ENCODE peak calls at places on chromosomes 5 and 9, in four cellular contexts. R is CD8-positive, alpha-beta T cell; Z is endodermal cell; I is body of pancreas. N is an unnamed sample.

GRCh38 chr5:78597858-78598415 is 50.6 kb downstream of the LHFPL2 start:
- DNase-seq in R (no peak), Z (no peak), I (no peak), N (no peak)

GRCh38 chr9:104494808-104495207 is 9.3 kb upstream of the OR13F1 start:
- DNase-seq in R (no peak), Z (no peak), I (no peak), N (no peak)

GRCh38 chr9:113620377-113621161 is 157.0 kb downstream of the RGS3 start:
- DNase-seq in R (no peak), Z (peak; percentile 89), I (peak; percentile 92), N (no peak)

GRCh38 chr9:78038620-78039300 is 7.1 kb upstream of the GNAQ start:
- DNase-seq in R (no peak), Z (no peak), I (no peak), N (no peak)

GRCh38 chr5:171306785-171307591 is 2.1 kb upstream of the TLX3 start:
- DNase-seq in R (no peak), Z (peak; percentile 76), I (no peak), N (no peak)

GRCh38 chr5:150429410-150429873 is 16.7 kb upstream of the CD74 start:
- DNase-seq in R (no peak), Z (no peak), I (no peak), N (no peak)

GRCh38 chr9:26789959-26790358 is 102.6 kb downstream of the CAAP1 start:
- DNase-seq in R (no peak), Z (no peak), I (no peak), N (no peak)

GRCh38 chr5:38843665-38844064 is 2.1 kb upstream of the OSMR start:
- DNase-seq in R (no peak), Z (no peak), I (no peak), N (no peak)

GRCh38 chr9:112037281-112038016 is 137.6 kb downstream of the SUSD1 start:
- DNase-seq in R (peak; percentile 52), Z (peak; percentile 33), I (no peak), N (no peak)

GRCh38 chr9:8389531-8389930 is 590.0 kb upstream of the DMAC1 start:
- DNase-seq in R (no peak), Z (no peak), I (no peak), N (no peak)

GRCh38 chr5:132013006-132013689 is 1.7 kb upstream of the ACSL6 start:
- DNase-seq in R (no peak), Z (no peak), I (no peak), N (no peak)

GRCh38 chr9:83141887-83142286 is 78.9 kb upstream of the RASEF start:
- DNase-seq in R (no peak), Z (no peak), I (no peak), N (no peak)

GRCh38 chr9:89477811-89478583 is 19.9 kb downstream of the SEMA4D start:
- DNase-seq in R (no peak), Z (no peak), I (peak; percentile 46), N (peak; percentile 20)

GRCh38 chr9:16294371-16294770 is 576.1 kb downstream of the BNC2 start:
- DNase-seq in R (no peak), Z (no peak), I (no peak), N (no peak)

GRCh38 chr9:16058131-16058549 is 505.3 kb downstream of the CCDC171 start:
- DNase-seq in R (no peak), Z (peak; percentile 44), I (no peak), N (no peak)

GRCh38 chr9:14205463-14205862 is 108.5 kb downstream of the NFIB start:
- DNase-seq in R (no peak), Z (no peak), I (no peak), N (no peak)

GRCh38 chr5:53814819-53815218 is 254.4 kb downstream of the NDUFS4 start:
- DNase-seq in R (no peak), Z (no peak), I (no peak), N (no peak)

GRCh38 chr5:171131499-171131898 is 177.5 kb upstream of the TLX3 start:
- DNase-seq in R (no peak), Z (no peak), I (no peak), N (no peak)

GRCh38 chr5:54785729-54786548 is 199.5 kb downstream of the ESM1 start:
- DNase-seq in R (no peak), Z (peak; percentile 70), I (peak; percentile 70), N (no peak)

GRCh38 chr5:4255441-4255840 is 659.8 kb downstream of the IRX1 start:
- DNase-seq in R (no peak), Z (no peak), I (no peak), N (no peak)

GRCh38 chr9:1726993-1727759 is 288.0 kb upstream of the SMARCA2 start:
- DNase-seq in R (no peak), Z (peak; percentile 68), I (no peak), N (no peak)

GRCh38 chr9:70229026-70229425 is 29.8 kb upstream of the SMC5 start:
- DNase-seq in R (no peak), Z (no peak), I (no peak), N (no peak)

GRCh38 chr5:135135530-135136201 is 101.6 kb upstream of the PITX1 start:
- DNase-seq in R (no peak), Z (peak; percentile 31), I (peak; percentile 31), N (no peak)

GRCh38 chr9:109381011-109381729 is 60.3 kb upstream of the EPB41L4B start:
- DNase-seq in R (no peak), Z (no peak), I (no peak), N (no peak)

GRCh38 chr5:175893466-175893865 is 22.1 kb downstream of the CPLX2 start:
- DNase-seq in R (no peak), Z (no peak), I (no peak), N (no peak)

GRCh38 chr5:175894251-175894650 is 22.9 kb downstream of the CPLX2 start:
- DNase-seq in R (no peak), Z (no peak), I (no peak), N (no peak)

GRCh38 chr5:175887463-175887862 is 16.1 kb downstream of the CPLX2 start:
- DNase-seq in R (no peak), Z (peak; percentile 44), I (no peak), N (no peak)

GRCh38 chr5:175892401-175892800 is 21.0 kb downstream of the CPLX2 start:
- DNase-seq in R (no peak), Z (peak; percentile 66), I (no peak), N (no peak)

DNA sequence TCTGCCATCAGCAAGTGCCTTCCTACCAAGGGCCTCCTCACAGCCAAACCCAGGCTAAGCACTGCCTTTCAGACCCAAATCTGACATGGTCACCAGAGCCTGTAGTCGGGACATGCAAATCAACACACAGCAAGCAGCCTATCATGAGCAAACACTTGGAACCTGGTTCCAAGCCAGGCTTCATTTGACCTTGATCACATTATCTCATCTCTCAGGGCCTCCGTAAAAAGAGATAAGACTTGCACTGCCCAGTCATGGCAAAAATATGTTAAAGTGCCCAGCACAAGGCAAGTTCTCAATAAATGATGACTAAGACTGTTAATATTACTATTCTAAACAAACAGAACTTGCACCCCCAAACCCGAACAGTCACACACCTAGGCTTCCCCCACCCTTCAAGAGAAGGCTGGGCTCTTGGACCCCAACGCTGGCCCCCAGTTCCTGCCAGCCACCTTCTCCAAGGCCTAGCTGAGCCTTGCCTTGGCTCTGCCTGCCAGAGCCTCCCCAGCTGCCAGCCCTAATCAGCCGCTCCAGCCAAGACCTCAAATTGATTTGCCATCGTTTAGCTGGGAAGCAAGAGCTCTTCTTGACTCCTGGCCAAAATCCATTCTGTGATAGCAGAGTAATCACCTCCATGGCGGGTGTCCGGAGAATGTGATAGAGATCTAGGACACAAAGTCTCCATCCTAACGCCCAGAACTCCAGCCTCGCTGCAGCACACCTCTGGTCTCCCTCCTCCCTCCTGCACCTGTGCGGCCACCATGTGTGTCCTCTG is 18.7 kb downstream of the CPLX2 start:
- DNase-seq in R (no peak), Z (no peak), I (peak; percentile 31), N (no peak)
- H3K27ac ChIP-seq in R (no peak overlapping the region), Z (no peak overlapping the region), I (peak overlapping the region; percentile 13), N (no peak overlapping the region)

GRCh38 chr5:139696167-139696893 is 48.2 kb downstream of the CXXC5 start:
- DNase-seq in R (no peak), Z (no peak), I (no peak), N (no peak)
- H3K27ac ChIP-seq in R (no peak overlapping the region), Z (peak overlapping the region; percentile 94), I (peak overlapping the region; percentile 94), N (peak overlapping the region; percentile 85)

DNA sequence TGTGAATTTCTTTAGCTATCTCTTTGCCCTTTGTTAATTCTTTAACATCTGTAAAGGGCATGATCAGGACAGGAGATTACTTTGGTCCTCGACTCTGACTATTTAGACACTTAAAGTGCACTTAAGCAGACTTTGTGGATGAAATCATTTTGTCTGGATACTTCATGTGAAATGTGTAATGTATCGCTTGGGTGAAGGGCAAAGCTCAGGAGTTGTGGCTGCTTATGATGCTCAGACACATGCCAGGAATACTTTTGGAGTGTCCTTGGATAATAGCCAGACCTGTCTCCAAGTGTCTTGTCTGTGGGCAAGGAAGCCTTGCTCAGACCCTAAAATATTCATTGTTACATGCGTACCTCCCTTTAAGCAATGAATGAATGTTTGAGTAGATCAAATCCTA is 87.8 kb downstream of the RAI14 start:
- DNase-seq in R (no peak), Z (no peak), I (no peak), N (no peak)
- H3K27ac ChIP-seq in R (no peak overlapping the region), Z (no peak overlapping the region), I (no peak overlapping the region), N (no peak overlapping the region)

GRCh38 chr5:57408714-57409113 is 73.9 kb downstream of the ACTBL2 start:
- DNase-seq in R (no peak), Z (no peak), I (no peak), N (no peak)
- H3K27ac ChIP-seq in R (no peak overlapping the region), Z (no peak overlapping the region), I (peak overlapping the region; percentile 42), N (no peak overlapping the region)

N was measured in caudate nucleus.